ENCODE peak calls at places on chromosomes 12 and 14, in six cellular contexts. J is endothelial cell; M is activated naive CD4-positive, alpha-beta T cell treated with Interleukin-2 at 50 U/mL for 16 hours; S is CD4-positive, CD25-positive, alpha-beta regulatory T cell; X is amniotic epithelial cell; O is central memory CD4-positive, alpha-beta T cell. Z is an unnamed sample.

GRCh38 chr14:102183922-102184677 is 44.4 kb downstream of the WDR20 start:
- DNase-seq in J (no peak), M (peak; percentile 10), S (peak; percentile 10), X (no peak), O (no peak), Z (no peak)

GRCh38 chr14:61065671-61066070 is 84.6 kb downstream of the SLC38A6 start:
- DNase-seq in J (no peak), M (no peak), S (no peak), X (no peak), O (no peak), Z (no peak)

GRCh38 chr14:68292467-68293334 is 473.1 kb downstream of the RAD51B start:
- DNase-seq in J (no peak), M (no peak), S (peak; percentile 39), X (peak; percentile 63), O (no peak), Z (no peak)

GRCh38 chr14:85702191-85702590 is 172.2 kb downstream of the FLRT2 start:
- DNase-seq in J (no peak), M (no peak), S (no peak), X (no peak), O (no peak), Z (no peak)

GRCh38 chr12:49288412-49288853 is 6.5 kb upstream of the PRPH start:
- DNase-seq in J (peak; percentile 63), M (peak; percentile 72), S (peak; percentile 73), X (peak; percentile 34), O (peak; percentile 63), Z (peak; percentile 84)

GRCh38 chr12:108126990-108127468 is 2.1 kb upstream of the WSCD2 start:
- DNase-seq in J (no peak), M (no peak), S (no peak), X (no peak), O (no peak), Z (no peak)

GRCh38 chr12:100331871-100332270 is 25.0 kb upstream of the SLC17A8 start:
- DNase-seq in J (no peak), M (no peak), S (no peak), X (no peak), O (no peak), Z (no peak)

GRCh38 chr12:122528582-122528981 is 1.5 kb downstream of the KNTC1 start:
- DNase-seq in J (no peak), M (no peak), S (no peak), X (no peak), O (no peak), Z (no peak)

GRCh38 chr14:92956961-92957360 is 34.0 kb downstream of the CHGA start:
- DNase-seq in J (no peak), M (no peak), S (no peak), X (no peak), O (no peak), Z (no peak)

GRCh38 chr14:106507354-106507753 is 981.0 kb downstream of the TMEM121 start:
- DNase-seq in J (no peak), M (no peak), S (no peak), X (no peak), O (peak; percentile 73), Z (no peak)

Z was measured in erythroblast.